ENCODE peak calls at places on chromosomes 7 and 10, in seven cellular contexts. N is IMR-90, I is mesendoderm, C is neuronal stem cell, X is mesenchymal stem cell, H is H1, D is trophoblast cell. Z is an unnamed sample.

GRCh38 chr7:50363327-50364060 is 59.0 kb downstream of the IKZF1 start:
- DNase-seq in N (no peak), H (no peak), I (no peak), X (no peak), D (no peak), C (no peak), Z (no peak)

GRCh38 chr7:138257459-138258193 is 181.4 kb downstream of the AKR1D1 start:
- DNase-seq in H (peak; percentile 35), C (no peak), I (peak; percentile 82), X (peak; percentile 83), N (no peak), D (peak; percentile 99), Z (no peak)

GRCh38 chr7:127347567-127348246 is 44.8 kb downstream of the ZNF800 start:
- DNase-seq in C (peak; percentile 60), N (peak; percentile 61), X (peak; percentile 63), H (peak; percentile 84), D (peak; percentile 92), I (peak; percentile 77), Z (peak; percentile 77)

GRCh38 chr10:61900829-61901783 is at the start of gene ARID5B:
- DNase-seq in D (peak; percentile 78), N (peak; percentile 72), I (peak; percentile 83), H (peak; percentile 48), C (peak; percentile 50), X (peak; percentile 84), Z (peak; percentile 38)

GRCh38 chr7:537911-538634 is 18.4 kb upstream of the PDGFA start:
- DNase-seq in C (no peak), X (peak; percentile 92), H (no peak), I (peak; percentile 93), D (peak; percentile 70), N (peak; percentile 89), Z (peak; percentile 74)

GRCh38 chr7:94338921-94339371 is 55.7 kb upstream of the COL1A2 start:
- DNase-seq in D (no peak), H (no peak), C (no peak), X (peak; percentile 81), I (peak; percentile 78), N (peak; percentile 83), Z (no peak)

GRCh38 chr7:45082031-45082830 is 6.5 kb downstream of the NACAD start:
- DNase-seq in I (no peak), X (no peak), H (no peak), C (no peak), N (no peak), D (no peak), Z (no peak)

GRCh38 chr10:70549962-70550845 is 52.3 kb downstream of the PRF1 start:
- DNase-seq in H (peak; percentile 92), X (peak; percentile 66), C (peak; percentile 75), I (peak; percentile 73), N (peak; percentile 48), D (peak; percentile 79), Z (peak; percentile 77)

GRCh38 chr7:26117142-26117807 is 34.7 kb upstream of the NFE2L3 start:
- DNase-seq in X (no peak), N (no peak), D (no peak), H (no peak), C (no peak), I (peak; percentile 56), Z (peak; percentile 14)

GRCh38 chr10:8183241-8183704 is 128.8 kb downstream of the GATA3 start:
- DNase-seq in I (peak; percentile 58), C (no peak), X (peak; percentile 35), N (no peak), D (peak; percentile 95), H (no peak), Z (no peak)

GRCh38 chr7:1297476-1297972 is 64.9 kb downstream of the UNCX start:
- DNase-seq in X (no peak), C (no peak), D (no peak), H (no peak), I (no peak), N (no peak), Z (no peak)

GRCh38 chr10:29254123-29255046 is 34.5 kb upstream of the LYZL1 start:
- DNase-seq in D (peak; percentile 31), X (peak; percentile 90), H (no peak), C (peak; percentile 67), N (no peak), I (peak; percentile 96), Z (no peak)

GRCh38 chr7:30596043-30596641 is 1.5 kb downstream of the GARS1 start:
- DNase-seq in X (peak; percentile 54), D (peak; percentile 30), H (no peak), I (peak; percentile 53), C (no peak), N (peak; percentile 41), Z (no peak)

GRCh38 chr7:29318853-29319718 is 124.5 kb downstream of the CHN2 start:
- DNase-seq in I (no peak), N (no peak), C (no peak), X (no peak), H (no peak), D (no peak), Z (no peak)

GRCh38 chr10:79200346-79200745 is 131.6 kb downstream of the ZMIZ1 start:
- DNase-seq in C (no peak), X (no peak), I (no peak), N (no peak), H (no peak), D (no peak), Z (no peak)

GRCh38 chr7:106613861-106614560 is 46.9 kb downstream of the CCDC71L start:
- DNase-seq in I (no peak), D (peak; percentile 86), C (no peak), N (peak; percentile 43), H (no peak), X (no peak), Z (no peak)

GRCh38 chr10:26391701-26392695 is 46.1 kb upstream of the APBB1IP start:
- DNase-seq in I (peak; percentile 21), N (no peak), X (no peak), H (peak; percentile 59), D (peak; percentile 44), C (no peak), Z (peak; percentile 48)

GRCh38 chr7:20408467-20408826 is 77.7 kb downstream of the ITGB8 start:
- DNase-seq in X (peak; percentile 28), D (peak; percentile 84), C (no peak), I (no peak), N (peak; percentile 19), H (no peak), Z (no peak)

GRCh38 chr10:132850246-132850645 is 64.3 kb upstream of the NKX6-2 start:
- DNase-seq in N (no peak), I (no peak), C (no peak), H (no peak), X (no peak), D (no peak), Z (peak; percentile 24)

GRCh38 chr7:117076426-117076943 is 123.2 kb downstream of the ST7 start:
- DNase-seq in H (no peak), C (no peak), I (no peak), X (no peak), N (no peak), D (no peak), Z (no peak)

GRCh38 chr10:85008493-85009181 is 680.2 kb downstream of the CCSER2 start:
- DNase-seq in D (peak; percentile 53), X (no peak), C (no peak), H (no peak), I (peak; percentile 10), N (no peak), Z (no peak)

GRCh38 chr7:1567082-1567771 is 2.6 kb downstream of the PSMG3 start:
- DNase-seq in X (peak; percentile 72), I (no peak), C (no peak), D (no peak), H (no peak), N (peak; percentile 79), Z (no peak)

GRCh38 chr10:55867848-55868247 is 493.2 kb downstream of the ZWINT start:
- DNase-seq in I (peak; percentile 18), X (no peak), C (no peak), N (no peak), D (no peak), H (no peak), Z (no peak)

GRCh38 chr10:79355420-79356010 is 8.2 kb downstream of the PPIF start:
- DNase-seq in C (no peak), D (no peak), I (no peak), H (peak; percentile 26), N (no peak), X (no peak), Z (no peak)

GRCh38 chr10:77592946-77593636 is 44.5 kb downstream of the KCNMA1 start:
- DNase-seq in C (no peak), D (peak; percentile 28), H (no peak), X (peak; percentile 94), N (peak; percentile 97), I (no peak), Z (no peak)

GRCh38 chr10:61974611-61975010 is 73.1 kb downstream of the ARID5B start:
- DNase-seq in C (no peak), D (no peak), H (no peak), N (peak; percentile 75), X (peak; percentile 83), I (no peak), Z (no peak)

GRCh38 chr7:105013818-105014724 is at the start of gene KMT2E:
- DNase-seq in X (peak; percentile 86), C (peak; percentile 86), I (peak; percentile 92), H (peak; percentile 93), D (peak; percentile 91), N (peak; percentile 77), Z (peak; percentile 88)

GRCh38 chr7:84528756-84529479 is 334.3 kb upstream of the SEMA3A start:
- DNase-seq in D (no peak), H (no peak), I (no peak), C (no peak), N (no peak), X (no peak), Z (no peak)
- H3K23ac ChIP-seq in D (no peak overlapping the region), H (no peak overlapping the region), I (no peak overlapping the region), C (no peak overlapping the region), N (no peak overlapping the region), X (no peak overlapping the region), Z (no peak overlapping the region)

GRCh38 chr7:21967500-21968099 is 21.9 kb upstream of the CDCA7L start:
- DNase-seq in C (no peak), H (no peak), N (no peak), X (no peak), D (no peak), I (peak; percentile 10), Z (no peak)
- H3K23ac ChIP-seq in C (no peak overlapping the region), H (no peak overlapping the region), N (no peak overlapping the region), X (no peak overlapping the region), D (no peak overlapping the region), I (no peak overlapping the region), Z (no peak overlapping the region)

DNA sequence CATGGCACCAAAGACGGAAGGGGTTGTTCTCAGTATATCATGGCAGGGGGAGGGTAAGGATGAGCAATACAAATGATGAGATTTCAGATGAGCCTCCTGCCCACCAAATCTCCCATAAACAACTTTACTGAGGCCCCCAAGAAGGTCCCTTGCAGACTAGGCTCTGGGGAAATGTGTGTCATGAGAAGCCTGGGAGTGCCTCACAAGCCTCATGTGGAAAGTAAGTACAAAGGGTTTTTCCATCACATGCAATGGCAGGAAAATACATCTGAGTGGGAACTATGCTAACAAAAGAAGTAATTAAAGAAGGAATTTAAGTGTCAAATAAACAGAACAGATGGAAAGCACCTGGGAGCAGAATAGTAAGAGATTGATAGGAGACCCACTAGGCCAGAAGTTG is 20.6 kb downstream of the GSAP start:
- DNase-seq in X (no peak), H (no peak), N (no peak), I (no peak), C (no peak), D (no peak), Z (no peak)
- H3K23ac ChIP-seq in X (no peak overlapping the region), H (no peak overlapping the region), N (no peak overlapping the region), I (no peak overlapping the region), C (no peak overlapping the region), D (no peak overlapping the region), Z (no peak overlapping the region)

GRCh38 chr7:135285547-135285946 is 51.9 kb downstream of the STRA8 start:
- DNase-seq in C (no peak), I (no peak), D (no peak), H (no peak), N (no peak), X (no peak), Z (no peak)
- H3K23ac ChIP-seq in C (no peak overlapping the region), I (no peak overlapping the region), D (no peak overlapping the region), H (no peak overlapping the region), N (no peak overlapping the region), X (no peak overlapping the region), Z (no peak overlapping the region)